ENCODE peak calls at places on chromosomes 1 and 21, in six cellular contexts. F is GM12892, B is mesothelial cell of epicardium, S is HCT116, L is AG04449, P is HEK293T. U is an unnamed sample.

GRCh38 chr1:232196042-232196441 is 433.9 kb downstream of the SIPA1L2 start:
- DNase-seq in S (no peak), L (no peak), P (no peak), F (no peak), B (no peak), U (no peak)

GRCh38 chr1:20787775-20788488 is 825 bp upstream of the HP1BP3 start:
- DNase-seq in F (no peak), S (no peak), L (peak; percentile 37), P (peak; percentile 28), B (no peak), U (peak; percentile 50)

GRCh38 chr21:27693376-27693775 is 726.5 kb upstream of the ADAMTS5 start:
- DNase-seq in P (no peak), B (no peak), L (peak; percentile 63), S (no peak), F (no peak), U (peak; percentile 94)

GRCh38 chr1:24768873-24769605 is 23.8 kb downstream of the CLIC4 start:
- DNase-seq in P (no peak), L (no peak), S (no peak), B (no peak), F (no peak), U (no peak)

GRCh38 chr1:167795810-167796740 is 74.3 kb downstream of the MPZL1 start:
- DNase-seq in S (no peak), B (no peak), L (no peak), F (no peak), P (no peak), U (no peak)

GRCh38 chr1:110765640-110766335 is 91.0 kb upstream of the KCNA3 start:
- DNase-seq in L (peak; percentile 14), F (no peak), S (peak; percentile 10), B (no peak), P (peak; percentile 63), U (peak; percentile 31)

GRCh38 chr21:34791776-34792503 is 123.1 kb downstream of the CLIC6 start:
- DNase-seq in L (no peak), P (no peak), B (no peak), F (no peak), S (no peak), U (no peak)

GRCh38 chr1:200364121-200364759 is 45.6 kb downstream of the ZNF281 start:
- DNase-seq in S (no peak), L (no peak), F (no peak), P (no peak), B (no peak), U (no peak)

GRCh38 chr1:30664103-30664755 is 59.2 kb downstream of the MATN1 start:
- DNase-seq in S (no peak), P (no peak), F (no peak), L (no peak), B (no peak), U (no peak)

GRCh38 chr1:77263708-77264107 is 18.1 kb upstream of the AK5 start:
- DNase-seq in L (no peak), P (no peak), B (no peak), F (no peak), S (no peak), U (no peak)

GRCh38 chr1:98906761-98907301 is 97.8 kb downstream of the PLPPR5 start:
- DNase-seq in B (no peak), F (no peak), P (no peak), L (no peak), S (no peak), U (no peak)

GRCh38 chr1:203051841-203052324 is 25.6 kb downstream of the PPFIA4 start:
- DNase-seq in F (no peak), S (no peak), B (no peak), P (no peak), L (no peak), U (peak; percentile 94)

GRCh38 chr1:184061396-184062003 is 10.0 kb downstream of the TSEN15 start:
- DNase-seq in F (no peak), B (no peak), S (no peak), P (peak; percentile 27), L (peak; percentile 82), U (peak; percentile 61)

GRCh38 chr1:221392453-221392852 is 349.4 kb downstream of the DUSP10 start:
- DNase-seq in S (no peak), F (no peak), B (no peak), L (peak; percentile 53), P (no peak), U (peak; percentile 82)

GRCh38 chr1:58283380-58284338 is 262.9 kb downstream of the OMA1 start:
- DNase-seq in L (no peak), F (no peak), S (no peak), P (no peak), B (no peak), U (no peak)

GRCh38 chr1:27539901-27540861 is 50.2 kb upstream of the WASF2 start:
- DNase-seq in S (peak; percentile 81), B (no peak), P (no peak), L (no peak), F (no peak), U (peak; percentile 99)

GRCh38 chr1:230144765-230145504 is 77.9 kb downstream of the GALNT2 start:
- DNase-seq in L (no peak), S (no peak), F (no peak), P (no peak), B (no peak), U (no peak)

GRCh38 chr1:204885288-204885711 is 14.6 kb downstream of the NFASC start:
- DNase-seq in F (no peak), B (no peak), S (no peak), L (peak; percentile 17), P (no peak), U (no peak)

GRCh38 chr1:151326619-151327222 is 495 bp downstream of the PI4KB start:
- DNase-seq in P (peak; percentile 62), L (no peak), S (no peak), F (peak; percentile 75), B (no peak), U (peak; percentile 39)

GRCh38 chr1:113542221-113542701 is 151.9 kb downstream of the MAGI3 start:
- DNase-seq in L (peak; percentile 77), F (no peak), S (no peak), B (no peak), P (no peak), U (peak; percentile 71)

GRCh38 chr1:178263341-178263740 is 169.4 kb downstream of the RASAL2 start:
- DNase-seq in F (no peak), B (no peak), P (no peak), L (no peak), S (no peak), U (no peak)

GRCh38 chr1:201311356-201312011 is 28.2 kb downstream of the PKP1 start:
- DNase-seq in L (no peak), B (no peak), F (no peak), P (no peak), S (no peak), U (peak; percentile 14)